ENCODE peak calls at places on chromosomes 16 and 17, in five cellular contexts. H is endothelial cell of umbilical vein, F is neural progenitor cell, K is heart left ventricle, U is pancreas. A is an unnamed sample. For H3K36me3, the result is how much of the 10 kb centered on the place peaks cover.

GRCh38 chr17:3732171-3732570 is 8.5 kb downstream of the HASPIN start:
- DNase-seq in U (no peak), H (no peak), K (no peak), F (no peak), A (no peak)

GRCh38 chr16:57794849-57795430 is 7.4 kb downstream of the KIFC3 start:
- DNase-seq in F (no peak), H (no peak), U (no peak), K (no peak), A (no peak)

GRCh38 chr17:58329808-58330543 is 1.4 kb upstream of the TSPOAP1 start:
- DNase-seq in F (no peak), H (no peak), U (no peak), K (no peak), A (no peak)

GRCh38 chr17:73952498-73953205 is 250.8 kb upstream of the RPL38 start:
- DNase-seq in U (no peak), K (peak), H (no peak), F (peak), A (no peak)

GRCh38 chr17:66580601-66581385 is 254.1 kb upstream of the CACNG5 start:
- DNase-seq in U (no peak), H (peak), K (peak), F (no peak), A (no peak)

GRCh38 chr16:21023509-21024202 is 123.1 kb downstream of the LYRM1 start:
- DNase-seq in F (no peak), U (no peak), K (peak), H (no peak), A (no peak)

GRCh38 chr17:82496529-82497434 is 22.8 kb upstream of the FOXK2 start:
- DNase-seq in F (peak), U (peak), H (peak), K (peak), A (peak)

GRCh38 chr16:78390070-78390469 is 290.6 kb downstream of the WWOX start:
- DNase-seq in K (no peak), H (no peak), U (no peak), F (no peak), A (no peak)

GRCh38 chr17:48624544-48625501 is 1.3 kb downstream of the HOXB9 start:
- DNase-seq in U (no peak), K (no peak), H (no peak), F (peak), A (no peak)

GRCh38 chr17:17156107-17156506 is 50.0 kb downstream of the PLD6 start:
- DNase-seq in U (no peak), K (no peak), H (no peak), F (no peak), A (peak)

GRCh38 chr17:56801506-56802178 is 32.1 kb downstream of the C17orf67 start:
- DNase-seq in K (no peak), U (no peak), F (no peak), H (no peak), A (no peak)

GRCh38 chr17:54882950-54883349 is 17.7 kb upstream of the TOM1L1 start:
- DNase-seq in H (no peak), U (no peak), K (no peak), F (no peak), A (no peak)

DNA sequence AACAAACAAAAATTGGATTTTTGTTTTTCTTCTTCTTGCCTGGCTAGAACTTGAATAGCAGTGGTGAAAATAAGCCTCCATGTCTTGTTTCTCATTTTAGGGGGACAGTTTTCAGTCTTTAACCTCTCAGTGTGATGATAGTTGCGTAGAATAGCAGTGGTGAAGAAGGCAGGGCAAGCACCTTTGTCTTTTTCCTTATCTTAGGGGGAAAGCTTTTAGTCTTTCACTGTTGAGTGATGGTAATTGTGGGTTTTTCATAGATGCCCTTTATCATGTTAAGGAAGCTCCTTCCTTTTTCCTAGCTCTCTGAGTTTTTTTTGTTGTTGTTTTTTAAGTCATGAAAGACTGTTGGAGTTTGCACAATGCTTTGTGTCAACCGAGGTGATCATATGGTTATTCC is 15.6 kb downstream of the NOL11 start:
- DNase-seq in K (no peak), U (no peak), F (no peak), H (no peak), A (no peak)
- TF ChIP-seq CTCF in K (no peak), U (no peak), F (no peak), H (no peak), A (no peak)

GRCh38 chr16:11781773-11782172 is 15.3 kb downstream of the ZC3H7A start:
- DNase-seq in U (no peak), H (peak), F (no peak), K (no peak), A (peak)
- H3K36me3 ChIP-seq in U (under half), H (under half), F (under half), K (under half), A (under half)

GRCh38 chr16:67170168-67170947 is at the start of gene NOL3:
- DNase-seq in U (peak), K (peak), H (peak), F (peak), A (peak)
- TF ChIP-seq CTCF in U (no peak), K (no peak), H (no peak), F (no peak), A (no peak)

GRCh38 chr17:78524870-78525510 is 52.2 kb downstream of the DNAH17 start:
- DNase-seq in F (no peak), H (no peak), K (no peak), U (no peak), A (no peak)
- H3K36me3 ChIP-seq in F (under half), H (under half), K (under half), U (under half), A (under half)

GRCh38 chr16:1723450-1724147 is 17.6 kb downstream of the MAPK8IP3 start:
- DNase-seq in H (peak), K (no peak), U (no peak), F (peak), A (peak)
- TF ChIP-seq CTCF in H (peak), K (peak), U (peak), F (peak), A (peak)

GRCh38 chr16:71340406-71340805 is 18.1 kb upstream of the CALB2 start:
- DNase-seq in H (no peak), K (no peak), U (no peak), F (no peak), A (no peak)

GRCh38 chr16:71338193-71338592 is 20.3 kb upstream of the CALB2 start:
- DNase-seq in H (no peak), K (no peak), F (no peak), U (no peak), A (peak)

GRCh38 chr16:71337631-71338030 is 20.9 kb upstream of the CALB2 start:
- DNase-seq in K (no peak), U (no peak), F (no peak), H (no peak), A (peak)

GRCh38 chr16:71339481-71340171 is 18.9 kb upstream of the CALB2 start:
- DNase-seq in F (no peak), H (no peak), K (no peak), U (no peak), A (peak)

GRCh38 chr16:71338632-71339031 is 19.9 kb upstream of the CALB2 start:
- DNase-seq in K (no peak), F (no peak), H (no peak), U (no peak), A (peak)
- H3K36me3 ChIP-seq in K (under half), F (under half), H (under half), U (under half), A (under half)

DNA sequence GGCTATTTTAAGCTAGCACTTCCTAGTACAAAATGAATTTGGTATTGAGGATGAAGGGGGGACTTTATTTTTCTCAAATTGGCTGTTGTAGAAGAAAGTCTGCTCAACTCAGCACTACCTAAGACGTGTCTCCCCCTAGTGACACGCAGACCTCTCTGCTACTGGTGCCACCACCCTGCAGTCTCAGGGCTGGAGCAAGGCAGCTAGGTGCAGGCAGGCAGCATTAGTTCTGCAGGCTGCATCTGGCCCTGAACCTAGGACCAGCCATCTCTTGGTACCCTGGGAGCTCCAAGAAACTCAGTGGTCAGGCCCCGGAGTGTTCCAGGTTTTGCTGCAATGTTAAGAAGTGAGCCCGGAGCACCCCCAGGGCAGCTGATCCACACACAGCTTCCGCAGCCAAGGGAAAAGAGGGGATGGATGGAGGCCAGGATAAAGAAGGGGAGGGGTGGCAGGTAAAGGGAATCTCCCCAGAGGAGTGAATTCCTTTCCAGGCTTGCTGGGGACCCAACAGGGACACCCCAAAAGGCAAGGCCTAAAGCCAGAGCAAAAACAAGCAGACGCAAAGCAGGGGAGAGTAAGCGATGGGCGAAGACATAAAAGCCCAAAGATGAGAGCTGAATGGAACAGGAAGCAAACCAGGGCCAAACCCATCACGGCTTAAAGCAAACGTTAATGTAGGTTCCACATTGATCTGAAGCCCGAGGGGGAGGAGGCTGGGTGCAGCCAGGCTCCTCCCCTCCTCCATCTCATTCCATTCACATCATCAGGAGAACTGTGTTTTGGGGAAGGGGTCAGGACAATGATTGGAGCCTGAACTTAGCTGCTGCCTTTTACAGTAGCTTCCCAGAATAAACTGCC is 200.5 kb downstream of the ZFHX3 start:
- DNase-seq in F (peak), H (peak), U (no peak), K (no peak), A (no peak)
- TF ChIP-seq CTCF in F (peak), H (peak), U (no peak), K (peak), A (peak)

DNA sequence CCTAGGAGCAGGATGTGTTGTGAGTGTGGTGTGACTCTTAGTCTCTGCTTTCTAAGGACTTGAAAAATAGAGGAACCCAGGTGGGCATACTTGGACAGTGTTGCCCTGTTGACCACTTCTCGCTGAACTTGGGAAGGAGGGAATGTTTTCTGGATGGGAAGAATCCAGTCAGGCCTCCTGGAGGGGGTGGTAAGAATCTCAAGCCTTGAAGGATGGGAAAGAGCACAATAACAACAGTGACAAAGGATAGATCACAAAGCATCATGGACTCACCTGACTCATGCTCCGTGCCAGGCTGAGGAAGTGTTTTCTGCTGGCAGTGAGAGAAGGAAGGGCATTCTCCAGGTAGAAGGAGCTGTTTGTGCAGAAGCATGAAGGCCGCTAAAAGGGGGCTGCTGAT is 8.4 kb downstream of the KAT8 start:
- DNase-seq in K (no peak), F (no peak), U (no peak), H (no peak), A (no peak)
- H3K36me3 ChIP-seq in K (half or more), F (under half), U (under half), H (under half), A (under half)